ENCODE peak calls at places on chromosomes 5 and 9, in six cellular contexts. One of them, this sample, is unnamed.

GRCh38 chr5:87300744-87301143 is 33.1 kb downstream of the RASA1 start:
- DNase-seq in hepatocyte: peak
- DNase-seq in GM20000: no peak
- DNase-seq in spleen: no peak
- DNase-seq in OCI-LY7: no peak
- DNase-seq in WTC11: no peak
- DNase-seq in this sample: peak

GRCh38 chr9:12698293-12698692 is 5.1 kb downstream of the TYRP1 start:
- DNase-seq in hepatocyte: peak
- DNase-seq in GM20000: no peak
- DNase-seq in spleen: no peak
- DNase-seq in OCI-LY7: no peak
- DNase-seq in WTC11: no peak
- DNase-seq in this sample: no peak

GRCh38 chr9:92608221-92609141 is 61.5 kb downstream of the IPPK start:
- DNase-seq in hepatocyte: no peak
- DNase-seq in GM20000: no peak
- DNase-seq in spleen: no peak
- DNase-seq in OCI-LY7: no peak
- DNase-seq in WTC11: no peak
- DNase-seq in this sample: no peak

GRCh38 chr5:171907731-171908343 is 98.6 kb downstream of the FBXW11 start:
- DNase-seq in hepatocyte: peak
- DNase-seq in GM20000: peak
- DNase-seq in spleen: no peak
- DNase-seq in OCI-LY7: peak
- DNase-seq in WTC11: peak
- DNase-seq in this sample: peak

GRCh38 chr9:36991516-36992134 is 42.4 kb downstream of the PAX5 start:
- DNase-seq in hepatocyte: no peak
- DNase-seq in GM20000: no peak
- DNase-seq in spleen: no peak
- DNase-seq in OCI-LY7: peak
- DNase-seq in WTC11: peak
- DNase-seq in this sample: peak

GRCh38 chr9:131238402-131239021 is 37.8 kb downstream of the FAM78A start:
- DNase-seq in hepatocyte: no peak
- DNase-seq in GM20000: no peak
- DNase-seq in spleen: peak
- DNase-seq in OCI-LY7: no peak
- DNase-seq in WTC11: peak
- DNase-seq in this sample: peak

GRCh38 chr9:137108608-137109249 is 5.8 kb downstream of the DPP7 start:
- DNase-seq in hepatocyte: no peak
- DNase-seq in GM20000: no peak
- DNase-seq in spleen: no peak
- DNase-seq in OCI-LY7: no peak
- DNase-seq in WTC11: no peak
- DNase-seq in this sample: no peak

GRCh38 chr9:137006116-137007003 is 10.0 kb upstream of the CLIC3 start:
- DNase-seq in hepatocyte: no peak
- DNase-seq in GM20000: no peak
- DNase-seq in spleen: no peak
- DNase-seq in OCI-LY7: no peak
- DNase-seq in WTC11: no peak
- DNase-seq in this sample: peak

GRCh38 chr9:109816490-109816889 is 36.5 kb downstream of the PALM2AKAP2 start:
- DNase-seq in hepatocyte: peak
- DNase-seq in GM20000: no peak
- DNase-seq in spleen: no peak
- DNase-seq in OCI-LY7: no peak
- DNase-seq in WTC11: no peak
- DNase-seq in this sample: no peak

GRCh38 chr5:64147849-64148441 is 17.7 kb upstream of the RNF180 start:
- DNase-seq in hepatocyte: peak
- DNase-seq in GM20000: peak
- DNase-seq in spleen: peak
- DNase-seq in OCI-LY7: peak
- DNase-seq in WTC11: peak
- DNase-seq in this sample: peak

GRCh38 chr9:103798620-103799019 is 295.5 kb upstream of the SMC2 start:
- DNase-seq in hepatocyte: peak
- DNase-seq in GM20000: peak
- DNase-seq in spleen: no peak
- DNase-seq in OCI-LY7: no peak
- DNase-seq in WTC11: no peak
- DNase-seq in this sample: peak

GRCh38 chr9:97425992-97426336 is 14.1 kb downstream of the TDRD7 start:
- DNase-seq in hepatocyte: no peak
- DNase-seq in GM20000: no peak
- DNase-seq in spleen: no peak
- DNase-seq in OCI-LY7: no peak
- DNase-seq in WTC11: no peak
- DNase-seq in this sample: no peak

GRCh38 chr5:149452665-149453617 is 73.8 kb upstream of the IL17B start:
- DNase-seq in hepatocyte: peak
- DNase-seq in GM20000: no peak
- DNase-seq in spleen: no peak
- DNase-seq in OCI-LY7: no peak
- DNase-seq in WTC11: no peak
- DNase-seq in this sample: no peak

GRCh38 chr5:103502651-103503050 is 59.9 kb downstream of the NUDT12 start:
- DNase-seq in hepatocyte: no peak
- DNase-seq in GM20000: no peak
- DNase-seq in spleen: no peak
- DNase-seq in OCI-LY7: no peak
- DNase-seq in WTC11: no peak
- DNase-seq in this sample: no peak

GRCh38 chr5:34626036-34626435 is 30.1 kb upstream of the RAI14 start:
- DNase-seq in hepatocyte: no peak
- DNase-seq in GM20000: no peak
- DNase-seq in spleen: no peak
- DNase-seq in OCI-LY7: no peak
- DNase-seq in WTC11: no peak
- DNase-seq in this sample: no peak

GRCh38 chr9:129177443-129177790 is 644 bp downstream of the IER5L start:
- DNase-seq in hepatocyte: peak
- DNase-seq in GM20000: peak
- DNase-seq in spleen: no peak
- DNase-seq in OCI-LY7: no peak
- DNase-seq in WTC11: no peak
- DNase-seq in this sample: no peak

GRCh38 chr5:14040542-14040941 is 96.1 kb upstream of the DNAH5 start:
- DNase-seq in hepatocyte: no peak
- DNase-seq in GM20000: no peak
- DNase-seq in spleen: no peak
- DNase-seq in OCI-LY7: no peak
- DNase-seq in WTC11: no peak
- DNase-seq in this sample: no peak

GRCh38 chr5:110055301-110055700 is 365.6 kb downstream of the MAN2A1 start:
- DNase-seq in hepatocyte: no peak
- DNase-seq in GM20000: no peak
- DNase-seq in spleen: no peak
- DNase-seq in OCI-LY7: peak
- DNase-seq in WTC11: no peak
- DNase-seq in this sample: no peak

GRCh38 chr9:96025995-96026572 is 150.6 kb downstream of the ERCC6L2 start:
- DNase-seq in hepatocyte: peak
- DNase-seq in GM20000: peak
- DNase-seq in spleen: no peak
- DNase-seq in OCI-LY7: no peak
- DNase-seq in WTC11: peak
- DNase-seq in this sample: no peak
- TF ChIP-seq CTCF in hepatocyte: peak
- TF ChIP-seq CTCF in GM20000: peak
- TF ChIP-seq CTCF in spleen: no peak
- TF ChIP-seq CTCF in OCI-LY7: no peak
- TF ChIP-seq CTCF in WTC11: peak
- TF ChIP-seq CTCF in this sample: peak

GRCh38 chr5:10635861-10636350 is 72.0 kb downstream of the ANKRD33B start:
- DNase-seq in hepatocyte: no peak
- DNase-seq in GM20000: peak
- DNase-seq in spleen: no peak
- DNase-seq in OCI-LY7: no peak
- DNase-seq in WTC11: no peak
- DNase-seq in this sample: peak
- TF ChIP-seq CTCF in hepatocyte: no peak
- TF ChIP-seq CTCF in GM20000: no peak
- TF ChIP-seq CTCF in spleen: no peak
- TF ChIP-seq CTCF in OCI-LY7: no peak
- TF ChIP-seq CTCF in WTC11: no peak
- TF ChIP-seq CTCF in this sample: no peak

GRCh38 chr9:34501372-34501771 is 21.4 kb downstream of the ENHO start:
- DNase-seq in hepatocyte: no peak
- DNase-seq in GM20000: no peak
- DNase-seq in spleen: no peak
- DNase-seq in OCI-LY7: no peak
- DNase-seq in WTC11: no peak
- DNase-seq in this sample: no peak

GRCh38 chr9:34502471-34503335 is 20.1 kb downstream of the ENHO start:
- DNase-seq in hepatocyte: no peak
- DNase-seq in GM20000: no peak
- DNase-seq in spleen: no peak
- DNase-seq in OCI-LY7: no peak
- DNase-seq in WTC11: no peak
- DNase-seq in this sample: no peak

GRCh38 chr9:34500623-34501267 is 22.0 kb downstream of the ENHO start:
- DNase-seq in hepatocyte: peak
- DNase-seq in GM20000: peak
- DNase-seq in spleen: no peak
- DNase-seq in OCI-LY7: peak
- DNase-seq in WTC11: peak
- DNase-seq in this sample: peak

GRCh38 chr9:34503406-34503805 is 19.4 kb downstream of the ENHO start:
- DNase-seq in hepatocyte: no peak
- DNase-seq in GM20000: no peak
- DNase-seq in spleen: no peak
- DNase-seq in OCI-LY7: no peak
- DNase-seq in WTC11: no peak
- DNase-seq in this sample: no peak

DNA sequence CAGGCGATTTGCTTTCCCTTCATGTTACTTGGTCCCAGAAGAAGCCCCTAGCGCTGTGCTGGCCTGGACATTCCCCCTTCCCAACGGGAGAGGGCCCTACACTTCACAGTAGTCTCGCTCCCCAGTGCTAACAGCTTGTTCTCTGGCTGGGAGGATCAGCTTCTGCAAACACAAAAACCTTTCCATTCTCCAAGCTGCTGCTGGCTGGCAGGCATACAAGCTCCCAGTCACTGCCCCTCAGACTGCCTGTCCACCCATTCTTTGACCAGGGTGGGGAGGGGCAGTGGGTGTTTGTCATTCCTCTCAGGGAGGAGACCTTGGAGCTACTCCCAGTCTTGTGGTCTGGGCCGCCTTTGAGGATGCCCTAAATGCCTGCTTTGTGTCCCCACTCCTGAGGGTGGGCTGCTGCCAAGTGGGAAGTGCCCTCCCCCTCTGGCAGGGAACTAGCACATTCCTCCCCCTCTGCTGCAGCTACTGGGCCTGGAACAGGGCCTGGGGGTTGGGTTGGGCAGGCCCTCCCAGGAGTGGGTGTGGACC is 20.8 kb downstream of the ENHO start:
- DNase-seq in hepatocyte: peak
- DNase-seq in GM20000: no peak
- DNase-seq in spleen: no peak
- DNase-seq in OCI-LY7: no peak
- DNase-seq in WTC11: peak
- DNase-seq in this sample: no peak
- TF ChIP-seq CTCF in hepatocyte: peak
- TF ChIP-seq CTCF in GM20000: no peak
- TF ChIP-seq CTCF in spleen: no peak
- TF ChIP-seq CTCF in OCI-LY7: no peak
- TF ChIP-seq CTCF in WTC11: no peak
- TF ChIP-seq CTCF in this sample: no peak

GRCh38 chr5:1011226-1011631 is 2.6 kb downstream of the NKD2 start:
- DNase-seq in hepatocyte: peak
- DNase-seq in GM20000: peak
- DNase-seq in spleen: peak
- DNase-seq in OCI-LY7: peak
- DNase-seq in WTC11: peak
- DNase-seq in this sample: peak
- TF ChIP-seq CTCF in hepatocyte: peak
- TF ChIP-seq CTCF in GM20000: peak
- TF ChIP-seq CTCF in spleen: no peak
- TF ChIP-seq CTCF in OCI-LY7: peak
- TF ChIP-seq CTCF in WTC11: peak
- TF ChIP-seq CTCF in this sample: peak